ENCODE peak calls at places on chromosomes 7 and 10, in eight cellular contexts. Z, P, A, E, L, N, I and T are unnamed samples.

GRCh38 chr7:4133491-4134044 is 548.5 kb upstream of the FOXK1 start:
- DNase-seq in I (no peak), P (no peak), N (no peak), A (peak; percentile 36), Z (no peak), L (no peak), E (peak; percentile 34), T (no peak)

GRCh38 chr10:97138777-97139317 is 46.9 kb downstream of the SLIT1 start:
- DNase-seq in I (no peak), A (no peak), E (no peak), N (no peak), Z (no peak), P (no peak), L (no peak), T (no peak)

GRCh38 chr7:102426268-102427031 is 6.9 kb upstream of the ORAI2 start:
- DNase-seq in A (no peak), I (no peak), P (no peak), L (peak; percentile 72), E (no peak), Z (no peak), N (no peak), T (no peak)

GRCh38 chr10:108582387-108582786 is 1340.9 kb downstream of the XPNPEP1 start:
- DNase-seq in A (no peak), I (no peak), E (no peak), N (no peak), P (no peak), Z (no peak), L (no peak), T (no peak)

GRCh38 chr10:69456880-69457693 is 5.8 kb downstream of the TSPAN15 start:
- DNase-seq in N (no peak), A (peak; percentile 29), E (peak; percentile 56), I (no peak), Z (no peak), L (no peak), P (no peak), T (no peak)

GRCh38 chr7:151286148-151286547 is 37.7 kb upstream of the SMARCD3 start:
- DNase-seq in N (no peak), I (no peak), L (no peak), A (no peak), P (no peak), E (no peak), Z (no peak), T (no peak)

GRCh38 chr7:115678049-115678982 is 352.2 kb downstream of the TFEC start:
- DNase-seq in L (peak; percentile 44), N (peak; percentile 28), Z (no peak), I (no peak), A (no peak), E (no peak), P (peak; percentile 46), T (peak; percentile 33)

GRCh38 chr10:69896601-69897000 is 94.9 kb downstream of the COL13A1 start:
- DNase-seq in L (no peak), P (no peak), Z (no peak), E (no peak), A (no peak), N (no peak), I (no peak), T (no peak)

GRCh38 chr7:41599760-41600159 is 103.1 kb downstream of the INHBA start:
- DNase-seq in Z (peak; percentile 58), A (no peak), I (no peak), P (no peak), N (no peak), E (no peak), L (no peak), T (no peak)

GRCh38 chr10:29067161-29067560 is 221.7 kb upstream of the LYZL1 start:
- DNase-seq in L (no peak), Z (no peak), I (no peak), E (no peak), N (no peak), P (no peak), A (no peak), T (no peak)

GRCh38 chr10:127153166-127153565 is 43.2 kb downstream of the INSYN2A start:
- DNase-seq in L (no peak), E (no peak), Z (no peak), A (no peak), P (no peak), N (no peak), I (no peak), T (no peak)

GRCh38 chr7:36040679-36041078 is 112.4 kb upstream of the EEPD1 start:
- DNase-seq in L (no peak), A (no peak), N (no peak), P (no peak), E (no peak), I (no peak), Z (no peak), T (no peak)

GRCh38 chr7:5310822-5311405 is 28.2 kb downstream of the SLC29A4 start:
- DNase-seq in A (no peak), E (no peak), P (no peak), Z (no peak), N (no peak), I (no peak), L (no peak), T (no peak)

GRCh38 chr7:22468609-22469008 is 31.4 kb downstream of the STEAP1B start:
- DNase-seq in Z (no peak), I (no peak), E (no peak), P (no peak), L (no peak), N (no peak), A (no peak), T (no peak)

GRCh38 chr10:72733989-72734388 is 42.0 kb downstream of the MCU start:
- DNase-seq in I (no peak), Z (no peak), E (no peak), P (no peak), N (no peak), A (no peak), L (no peak), T (no peak)

GRCh38 chr10:72736881-72737280 is 44.9 kb downstream of the MCU start:
- DNase-seq in N (no peak), I (no peak), L (no peak), P (no peak), A (no peak), E (no peak), Z (no peak), T (no peak)

GRCh38 chr10:72735288-72735926 is 43.5 kb downstream of the MCU start:
- DNase-seq in L (no peak), I (no peak), A (no peak), N (no peak), Z (no peak), E (no peak), P (no peak), T (no peak)

GRCh38 chr10:72738476-72738875 is 46.5 kb downstream of the MCU start:
- DNase-seq in Z (no peak), P (no peak), L (no peak), E (no peak), A (no peak), I (no peak), N (no peak), T (no peak)

DNA sequence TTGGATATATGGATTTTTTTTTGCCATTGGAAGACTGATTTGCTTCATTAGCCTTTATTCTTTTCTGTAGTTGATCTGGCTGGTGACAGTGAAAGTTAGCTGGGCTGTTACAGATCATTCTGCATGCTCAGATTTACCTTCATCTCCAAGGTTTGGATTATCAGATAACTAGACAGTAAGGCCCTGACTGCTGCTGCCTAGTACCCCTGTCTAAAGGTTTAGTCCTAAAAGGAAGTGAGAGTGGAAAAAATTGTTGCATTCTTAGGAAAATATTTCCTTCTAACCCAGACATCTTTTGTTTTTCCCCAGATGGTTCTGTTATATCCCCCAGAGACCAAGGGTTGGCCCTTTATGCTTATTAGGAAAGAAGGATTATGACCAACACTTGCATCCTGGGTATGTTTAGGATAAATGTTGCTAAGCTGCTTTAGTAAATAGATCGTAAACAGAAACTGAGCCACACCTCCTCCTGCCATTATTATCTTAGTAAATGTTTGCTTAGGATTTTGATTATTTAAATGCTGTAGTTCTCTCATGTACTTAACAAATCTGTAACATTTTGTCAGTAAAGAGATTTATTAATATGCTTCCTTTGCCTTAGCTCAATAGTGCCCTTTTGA is 44.3 kb downstream of the MCU start:
- DNase-seq in N (no peak), L (no peak), P (no peak), Z (no peak), E (no peak), I (no peak), A (no peak), T (peak; percentile 50)
- TF ChIP-seq EP300 in N (no peak), L (no peak), P (no peak), Z (no peak), E (no peak), I (no peak), A (no peak), T (no peak)

DNA sequence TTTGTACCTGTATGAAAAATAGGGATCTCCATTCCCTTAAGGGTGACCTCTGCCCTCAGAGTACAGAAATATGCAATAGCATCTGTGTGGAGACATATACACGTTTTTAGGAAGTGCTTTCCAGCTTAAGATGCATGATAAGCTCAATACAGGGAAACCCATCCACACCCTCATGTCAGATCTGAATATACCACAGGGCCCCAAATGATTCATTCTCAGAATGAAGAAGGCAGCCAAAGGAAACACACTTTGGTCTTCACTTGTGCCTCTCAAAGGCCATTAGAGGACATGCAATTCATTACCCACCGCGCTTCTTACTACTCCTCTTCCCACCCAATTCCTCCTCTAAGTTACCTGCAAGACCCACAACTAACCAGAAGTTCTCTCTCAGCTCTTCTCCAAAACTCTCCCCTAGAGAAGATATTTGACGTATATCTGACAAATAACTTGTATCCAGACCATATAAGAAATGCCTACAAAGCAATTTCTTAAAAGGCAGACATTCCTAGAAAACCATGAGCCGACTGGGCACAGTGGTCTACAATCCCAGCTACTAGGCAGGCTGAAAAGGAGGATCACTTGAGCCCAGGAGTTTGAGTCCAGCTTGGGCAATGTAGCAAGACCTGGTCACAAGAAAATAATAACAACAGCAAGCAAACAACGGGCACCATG is 103.0 kb downstream of the OAT start:
- DNase-seq in I (no peak), N (no peak), Z (no peak), P (no peak), E (no peak), A (no peak), L (no peak), T (no peak)
- TF ChIP-seq EP300 in I (no peak), N (no peak), Z (no peak), P (no peak), E (no peak), A (no peak), L (no peak), T (no peak)

GRCh38 chr7:8212638-8213037 is 49.3 kb downstream of the ICA1 start:
- DNase-seq in N (no peak), E (no peak), L (no peak), Z (no peak), A (no peak), P (no peak), I (no peak), T (no peak)
- TF ChIP-seq EP300 in N (no peak), E (no peak), L (no peak), Z (no peak), A (no peak), P (no peak), I (no peak), T (no peak)

GRCh38 chr10:109845308-109845707 is 78.0 kb downstream of the XPNPEP1 start:
- DNase-seq in N (no peak), L (no peak), E (no peak), I (no peak), A (no peak), Z (no peak), P (no peak), T (no peak)
- TF ChIP-seq EP300 in N (no peak), L (no peak), E (no peak), I (no peak), A (no peak), Z (no peak), P (no peak), T (no peak)

GRCh38 chr7:646951-647350 is 79.5 kb upstream of the DNAAF5 start:
- DNase-seq in E (no peak), I (no peak), N (no peak), P (no peak), A (no peak), L (no peak), Z (no peak), T (no peak)
- TF ChIP-seq EP300 in E (no peak), I (no peak), N (no peak), P (no peak), A (no peak), L (no peak), Z (no peak), T (no peak)